ENCODE peak calls at places on chromosomes 1 and 21, in four cellular contexts. One of them, this sample, is unnamed.

GRCh38 chr1:175118375-175118774 is 50.7 kb downstream of the TNN start:
- DNase-seq in Karpas-422: peak
- DNase-seq in left ventricle myocardium superior: no peak
- DNase-seq in ureter: no peak
- DNase-seq in this sample: no peak

GRCh38 chr1:230898748-230899147 is 30.4 kb upstream of the C1orf198 start:
- DNase-seq in ureter: peak
- DNase-seq in left ventricle myocardium superior: no peak
- DNase-seq in Karpas-422: no peak
- DNase-seq in this sample: no peak

GRCh38 chr1:12549460-12550349 is 68.3 kb downstream of the DHRS3 start:
- DNase-seq in left ventricle myocardium superior: peak
- DNase-seq in Karpas-422: no peak
- DNase-seq in ureter: peak
- DNase-seq in this sample: peak

GRCh38 chr1:154534263-154534844 is 24.1 kb downstream of the UBE2Q1 start:
- DNase-seq in ureter: no peak
- DNase-seq in Karpas-422: peak
- DNase-seq in left ventricle myocardium superior: no peak
- DNase-seq in this sample: no peak

GRCh38 chr1:206899717-206900116 is 2.5 kb downstream of the IL24 start:
- DNase-seq in ureter: peak
- DNase-seq in Karpas-422: no peak
- DNase-seq in left ventricle myocardium superior: no peak
- DNase-seq in this sample: no peak

GRCh38 chr1:3668585-3669300 is 16.4 kb downstream of the TP73 start:
- DNase-seq in Karpas-422: no peak
- DNase-seq in ureter: peak
- DNase-seq in left ventricle myocardium superior: peak
- DNase-seq in this sample: peak

GRCh38 chr1:87644500-87645245 is 316.0 kb downstream of the LMO4 start:
- DNase-seq in ureter: no peak
- DNase-seq in Karpas-422: no peak
- DNase-seq in left ventricle myocardium superior: no peak
- DNase-seq in this sample: no peak

GRCh38 chr1:6426321-6426971 is 1.9 kb downstream of the ESPN start:
- DNase-seq in ureter: no peak
- DNase-seq in left ventricle myocardium superior: no peak
- DNase-seq in Karpas-422: no peak
- DNase-seq in this sample: no peak

GRCh38 chr1:52633291-52633754 is 355 bp downstream of the SHISAL2A start:
- DNase-seq in left ventricle myocardium superior: no peak
- DNase-seq in Karpas-422: no peak
- DNase-seq in ureter: no peak
- DNase-seq in this sample: peak

GRCh38 chr1:9121891-9122409 is 7.0 kb downstream of the GPR157 start:
- DNase-seq in left ventricle myocardium superior: peak
- DNase-seq in ureter: no peak
- DNase-seq in Karpas-422: no peak
- DNase-seq in this sample: no peak

GRCh38 chr1:198560093-198560638 is 19.7 kb upstream of the ATP6V1G3 start:
- DNase-seq in Karpas-422: no peak
- DNase-seq in left ventricle myocardium superior: peak
- DNase-seq in ureter: no peak
- DNase-seq in this sample: no peak

GRCh38 chr21:32611471-32611997 is 643 bp downstream of the CFAP298 start:
- DNase-seq in ureter: no peak
- DNase-seq in left ventricle myocardium superior: peak
- DNase-seq in Karpas-422: peak
- DNase-seq in this sample: peak

GRCh38 chr1:234861761-234862160 is 251.8 kb upstream of the IRF2BP2 start:
- DNase-seq in left ventricle myocardium superior: no peak
- DNase-seq in ureter: no peak
- DNase-seq in Karpas-422: no peak
- DNase-seq in this sample: no peak

GRCh38 chr1:32939655-32940371 is 24.8 kb downstream of the RNF19B start:
- DNase-seq in ureter: no peak
- DNase-seq in Karpas-422: no peak
- DNase-seq in left ventricle myocardium superior: peak
- DNase-seq in this sample: no peak

GRCh38 chr1:12204140-12204539 is 25.7 kb upstream of the VPS13D start:
- DNase-seq in Karpas-422: no peak
- DNase-seq in left ventricle myocardium superior: no peak
- DNase-seq in ureter: no peak
- DNase-seq in this sample: no peak

GRCh38 chr1:63968663-63969460 is 195.0 kb downstream of the ROR1 start:
- DNase-seq in ureter: no peak
- DNase-seq in Karpas-422: no peak
- DNase-seq in left ventricle myocardium superior: peak
- DNase-seq in this sample: no peak

GRCh38 chr1:109762821-109763645 is 690 bp downstream of the EPS8L3 start:
- DNase-seq in Karpas-422: no peak
- DNase-seq in ureter: peak
- DNase-seq in left ventricle myocardium superior: no peak
- DNase-seq in this sample: peak

GRCh38 chr1:109282952-109283747 is at the start of gene PSRC1:
- DNase-seq in left ventricle myocardium superior: peak
- DNase-seq in ureter: peak
- DNase-seq in Karpas-422: peak
- DNase-seq in this sample: peak

GRCh38 chr21:17488620-17489019 is 24.2 kb upstream of the CXADR start:
- DNase-seq in Karpas-422: no peak
- DNase-seq in left ventricle myocardium superior: no peak
- DNase-seq in ureter: no peak
- DNase-seq in this sample: no peak

GRCh38 chr21:36613064-36613463 is 85.9 kb upstream of the SIM2 start:
- DNase-seq in left ventricle myocardium superior: no peak
- DNase-seq in ureter: no peak
- DNase-seq in Karpas-422: no peak
- DNase-seq in this sample: no peak

GRCh38 chr1:64539808-64540207 is 69.9 kb downstream of the CACHD1 start:
- DNase-seq in ureter: peak
- DNase-seq in Karpas-422: no peak
- DNase-seq in left ventricle myocardium superior: peak
- DNase-seq in this sample: no peak

GRCh38 chr1:237562247-237562823 is 328.4 kb downstream of the ZP4 start:
- DNase-seq in left ventricle myocardium superior: no peak
- DNase-seq in ureter: no peak
- DNase-seq in Karpas-422: peak
- DNase-seq in this sample: no peak

GRCh38 chr1:234315091-234315541 is 58.1 kb upstream of the COA6 start:
- DNase-seq in ureter: no peak
- DNase-seq in Karpas-422: no peak
- DNase-seq in left ventricle myocardium superior: no peak
- DNase-seq in this sample: no peak

GRCh38 chr1:235336903-235337302 is 8.5 kb downstream of the GGPS1 start:
- DNase-seq in left ventricle myocardium superior: no peak
- DNase-seq in Karpas-422: no peak
- DNase-seq in ureter: no peak
- DNase-seq in this sample: no peak

GRCh38 chr1:246705368-246705767 is 18.8 kb upstream of the SCCPDH start:
- DNase-seq in Karpas-422: peak
- DNase-seq in left ventricle myocardium superior: no peak
- DNase-seq in ureter: no peak
- DNase-seq in this sample: no peak